ENCODE peak calls at places on chromosomes 6 and 20, in eight cellular contexts. B is GM06990, A is neural progenitor cell, W is Calu3, Y is heart right ventricle, Q is choroid plexus epithelial cell, G is brain microvascular endothelial cell, C is thyroid gland. U is an unnamed sample.

GRCh38 chr6:36329798-36330291 is 6.8 kb downstream of the BNIP5 start:
- DNase-seq in W (no peak), G (no peak), B (no peak), Q (no peak), A (peak), C (peak), Y (no peak), U (no peak)

GRCh38 chr6:35922139-35922554 is 1.2 kb upstream of the SRPK1 start:
- DNase-seq in G (no peak), W (no peak), C (no peak), B (no peak), Y (no peak), A (no peak), Q (no peak), U (no peak)

GRCh38 chr6:33414592-33415271 is 3.2 kb downstream of the CUTA start:
- DNase-seq in C (no peak), Y (no peak), G (no peak), W (peak), A (peak), B (no peak), Q (no peak), U (no peak)

GRCh38 chr20:46302119-46302518 is 6.2 kb downstream of the CDH22 start:
- DNase-seq in C (no peak), Q (no peak), Y (no peak), W (no peak), G (no peak), A (no peak), B (no peak), U (no peak)

GRCh38 chr6:103675807-103676406 is 1183.8 kb downstream of the HACE1 start:
- DNase-seq in W (peak), C (peak), B (no peak), G (peak), A (no peak), Y (no peak), Q (peak), U (no peak)

GRCh38 chr6:127173541-127173940 is 55.1 kb downstream of the RSPO3 start:
- DNase-seq in Q (peak), A (no peak), B (no peak), W (no peak), G (no peak), Y (no peak), C (no peak), U (no peak)

GRCh38 chr6:116328528-116328903 is 42.2 kb upstream of the DSE start:
- DNase-seq in Q (peak), A (no peak), G (no peak), B (no peak), W (no peak), Y (no peak), C (no peak), U (no peak)

GRCh38 chr6:4256969-4257368 is 121.6 kb upstream of the ECI2 start:
- DNase-seq in Y (no peak), G (peak), B (no peak), Q (no peak), C (no peak), W (no peak), A (no peak), U (no peak)

GRCh38 chr6:163354085-163354484 is 60.4 kb upstream of the QKI start:
- DNase-seq in W (no peak), G (peak), B (no peak), A (no peak), Y (no peak), Q (peak), C (no peak), U (no peak)

GRCh38 chr6:46419576-46420002 is 71.7 kb downstream of the RCAN2 start:
- DNase-seq in A (peak), G (peak), B (no peak), C (peak), W (peak), Y (no peak), Q (peak), U (peak)

GRCh38 chr20:49979030-49979832 is 3.5 kb upstream of the SNAI1 start:
- DNase-seq in C (peak), Q (no peak), Y (peak), G (no peak), W (peak), B (peak), A (peak), U (peak)

GRCh38 chr6:151690768-151691562 is 116.5 kb upstream of the ESR1 start:
- DNase-seq in Y (no peak), G (no peak), A (no peak), Q (peak), W (no peak), C (no peak), B (peak), U (no peak)

GRCh38 chr20:14824996-14825395 is 487.6 kb upstream of the FLRT3 start:
- DNase-seq in W (no peak), G (no peak), B (no peak), A (peak), Y (no peak), Q (no peak), C (no peak), U (no peak)

GRCh38 chr6:47109281-47109680 is 67.1 kb upstream of the ADGRF1 start:
- DNase-seq in A (no peak), G (peak), C (no peak), W (no peak), Y (no peak), B (no peak), Q (peak), U (no peak)

GRCh38 chr20:64131406-64131805 is 24.0 kb upstream of the NPBWR2 start:
- DNase-seq in B (no peak), W (peak), Y (no peak), Q (peak), C (no peak), G (no peak), A (no peak), U (no peak)

GRCh38 chr6:151387581-151387980 is 3.8 kb downstream of the ZBTB2 start:
- DNase-seq in C (no peak), G (peak), Q (peak), Y (no peak), W (no peak), A (no peak), B (no peak), U (no peak)

GRCh38 chr6:109793793-109794192 is 102.7 kb downstream of the FIG4 start:
- DNase-seq in C (no peak), B (no peak), G (peak), A (no peak), Q (peak), Y (no peak), W (peak), U (no peak)

GRCh38 chr6:96907498-96907897 is 9.8 kb upstream of the NDUFAF4 start:
- DNase-seq in A (no peak), Q (peak), C (no peak), B (no peak), W (no peak), G (peak), Y (no peak), U (no peak)

GRCh38 chr20:64196831-64197418 is 32.7 kb downstream of the MYT1 start:
- DNase-seq in Q (no peak), A (no peak), B (no peak), G (no peak), Y (no peak), C (no peak), W (no peak), U (no peak)

GRCh38 chr6:167704396-167704801 is 122.3 kb upstream of the AFDN start:
- DNase-seq in Q (no peak), Y (no peak), G (no peak), C (no peak), A (no peak), W (no peak), B (no peak), U (no peak)

GRCh38 chr20:22999756-23000155 is 35.4 kb upstream of the SSTR4 start:
- DNase-seq in Y (no peak), G (peak), B (no peak), Q (peak), A (no peak), W (no peak), C (no peak), U (no peak)

GRCh38 chr6:150297327-150298028 is 71.3 kb upstream of the IYD start:
- DNase-seq in A (no peak), C (peak), W (peak), Q (peak), G (peak), Y (no peak), B (no peak), U (no peak)

GRCh38 chr20:18267815-18268214 is 20.5 kb upstream of the ZNF133 start:
- DNase-seq in A (peak), G (no peak), Q (no peak), B (no peak), W (no peak), Y (no peak), C (no peak), U (no peak)

GRCh38 chr6:46102123-46102522 is 27.7 kb upstream of the ENPP4 start:
- DNase-seq in A (no peak), W (no peak), B (no peak), C (no peak), Y (no peak), Q (no peak), G (no peak), U (no peak)

GRCh38 chr6:22302828-22303227 is 6.0 kb upstream of the PRL start:
- DNase-seq in C (no peak), Q (no peak), B (no peak), Y (no peak), A (no peak), W (no peak), G (no peak), U (no peak)

GRCh38 chr20:15555913-15556312 is 1017.3 kb downstream of the KIF16B start:
- DNase-seq in A (no peak), C (no peak), W (no peak), Y (no peak), B (no peak), Q (no peak), G (no peak), U (no peak)

GRCh38 chr6:141580988-141581387 is 551.7 kb upstream of the GJE1 start:
- DNase-seq in Y (no peak), Q (peak), W (no peak), G (peak), C (no peak), A (no peak), B (no peak), U (no peak)

GRCh38 chr6:133315811-133316210 is 74.7 kb downstream of the EYA4 start:
- DNase-seq in B (no peak), C (no peak), W (no peak), Y (no peak), Q (no peak), A (no peak), G (no peak), U (no peak)

GRCh38 chr6:127933137-127933536 is 32.3 kb upstream of the THEMIS start:
- DNase-seq in C (no peak), W (no peak), G (no peak), A (no peak), B (no peak), Y (no peak), Q (no peak), U (no peak)

GRCh38 chr6:153553627-153554026 is 422.5 kb upstream of the RGS17 start:
- DNase-seq in W (peak), Q (peak), B (no peak), Y (no peak), C (peak), G (peak), A (peak), U (no peak)

GRCh38 chr6:166300357-166300987 is 7.7 kb downstream of the PRR18 start:
- DNase-seq in C (no peak), G (no peak), W (no peak), Q (no peak), A (no peak), Y (no peak), B (no peak), U (no peak)

GRCh38 chr6:126372626-126373025 is 32.7 kb downstream of the CENPW start:
- DNase-seq in A (no peak), B (no peak), W (no peak), G (no peak), Y (no peak), C (no peak), Q (no peak), U (no peak)

GRCh38 chr6:135434095-135434494 is 63.4 kb downstream of the AHI1 start:
- DNase-seq in Q (no peak), C (no peak), A (no peak), G (no peak), Y (no peak), W (no peak), B (peak), U (no peak)

GRCh38 chr20:2750343-2751251 is 49.8 kb downstream of the CPXM1 start:
- DNase-seq in Q (peak), G (peak), C (no peak), B (no peak), Y (no peak), A (peak), W (no peak), U (peak)

GRCh38 chr20:61732511-61733210 is 333.0 kb downstream of the TAF4 start:
- DNase-seq in Q (no peak), G (no peak), C (no peak), W (no peak), B (no peak), A (no peak), Y (no peak), U (no peak)

GRCh38 chr6:116580198-116580597 is 8.9 kb downstream of the RWDD1 start:
- DNase-seq in B (no peak), Q (peak), C (no peak), A (no peak), G (peak), Y (no peak), W (no peak), U (no peak)

GRCh38 chr6:11381801-11382513 is 149.5 kb upstream of the NEDD9 start:
- DNase-seq in Y (no peak), B (peak), A (no peak), G (no peak), Q (no peak), C (peak), W (no peak), U (peak)

GRCh38 chr6:4928426-4928825 is 75.4 kb downstream of the RPP40 start:
- DNase-seq in C (no peak), Q (peak), W (no peak), B (no peak), A (no peak), Y (no peak), G (peak), U (no peak)

GRCh38 chr6:113858605-113859348 is 1.6 kb downstream of the MARCKS start:
- DNase-seq in G (peak), A (peak), Y (peak), B (peak), C (peak), Q (peak), W (peak), U (peak)

GRCh38 chr6:111721677-111722219 is 116.1 kb upstream of the TRAF3IP2 start:
- DNase-seq in G (peak), W (peak), Q (peak), Y (peak), A (peak), B (no peak), C (peak), U (peak)

DNA sequence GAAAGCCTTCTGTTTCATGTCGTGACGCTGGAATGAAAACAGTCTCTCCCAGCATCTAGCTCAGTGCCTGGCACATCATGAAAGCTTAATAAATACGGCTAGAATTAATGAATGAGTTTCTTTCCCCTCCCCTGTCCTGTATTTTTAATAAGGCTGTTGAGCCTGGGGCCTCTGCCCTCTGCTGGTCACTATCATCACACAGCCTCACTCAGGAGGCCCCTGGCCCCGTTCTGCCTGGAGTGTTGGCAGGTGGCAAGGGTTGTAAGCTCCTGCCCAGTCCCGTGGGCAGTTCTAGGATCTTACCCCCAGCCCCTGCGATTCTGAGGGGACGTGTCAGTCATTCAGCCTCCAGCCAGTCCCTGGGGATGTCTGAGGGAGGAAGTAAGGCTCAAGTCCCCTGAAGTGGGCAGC is 41.4 kb downstream of the PHACTR3 start:
- DNase-seq in A (no peak), C (no peak), W (no peak), G (no peak), B (no peak), Q (no peak), Y (no peak), U (no peak)
- TF ChIP-seq CTCF in A (no peak), C (no peak), W (peak), G (no peak), B (no peak), Q (no peak), Y (peak), U (no peak)

DNA sequence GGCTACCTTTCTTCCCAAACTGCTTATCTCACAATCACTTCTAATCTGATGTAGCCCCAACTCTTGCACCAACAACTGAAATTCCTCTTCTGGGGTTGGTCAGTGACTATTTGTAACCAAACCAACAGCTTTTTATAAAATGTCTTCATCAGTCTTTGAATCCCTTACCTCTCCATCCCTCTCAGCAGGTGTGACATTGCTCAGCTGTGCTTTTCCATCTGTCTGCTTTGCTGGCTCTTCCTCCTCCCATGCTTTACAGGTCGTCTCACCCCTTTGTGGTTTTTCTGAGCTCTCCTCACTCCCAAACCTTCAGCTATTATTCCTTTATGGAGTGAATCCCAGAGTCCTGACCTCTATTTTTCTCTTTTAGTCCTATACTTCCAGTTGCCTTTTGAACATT is 5.9 kb downstream of the MAP7 start:
- DNase-seq in C (no peak), Y (no peak), A (no peak), Q (no peak), G (no peak), W (no peak), B (no peak), U (no peak)
- TF ChIP-seq CTCF in C (no peak), Y (no peak), A (no peak), Q (no peak), G (no peak), W (no peak), B (no peak), U (no peak)

DNA sequence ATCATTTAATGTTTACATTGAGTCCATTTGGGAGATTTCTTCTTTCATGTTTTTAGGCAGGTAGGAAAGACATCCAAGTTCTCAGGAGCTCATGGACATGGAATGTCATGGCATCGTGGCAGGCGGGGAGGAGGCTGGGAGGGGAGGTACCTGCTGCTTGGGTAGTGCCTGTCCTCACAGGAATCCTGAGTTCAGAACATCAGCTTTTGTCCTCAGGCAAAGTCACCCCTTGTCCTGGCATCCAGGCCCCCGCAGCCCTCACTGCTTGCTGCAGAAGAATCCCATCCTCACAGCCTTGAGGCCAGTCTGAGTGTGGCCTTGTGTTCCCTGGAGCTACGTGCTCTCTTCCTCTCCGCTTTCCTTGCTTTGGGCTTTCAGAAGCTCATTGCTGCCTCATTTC is 157.4 kb downstream of the CFAP61 start:
- DNase-seq in C (no peak), G (no peak), W (no peak), Q (no peak), B (no peak), A (no peak), Y (no peak), U (no peak)
- TF ChIP-seq CTCF in C (no peak), G (no peak), W (no peak), Q (no peak), B (no peak), A (no peak), Y (no peak), U (no peak)

DNA sequence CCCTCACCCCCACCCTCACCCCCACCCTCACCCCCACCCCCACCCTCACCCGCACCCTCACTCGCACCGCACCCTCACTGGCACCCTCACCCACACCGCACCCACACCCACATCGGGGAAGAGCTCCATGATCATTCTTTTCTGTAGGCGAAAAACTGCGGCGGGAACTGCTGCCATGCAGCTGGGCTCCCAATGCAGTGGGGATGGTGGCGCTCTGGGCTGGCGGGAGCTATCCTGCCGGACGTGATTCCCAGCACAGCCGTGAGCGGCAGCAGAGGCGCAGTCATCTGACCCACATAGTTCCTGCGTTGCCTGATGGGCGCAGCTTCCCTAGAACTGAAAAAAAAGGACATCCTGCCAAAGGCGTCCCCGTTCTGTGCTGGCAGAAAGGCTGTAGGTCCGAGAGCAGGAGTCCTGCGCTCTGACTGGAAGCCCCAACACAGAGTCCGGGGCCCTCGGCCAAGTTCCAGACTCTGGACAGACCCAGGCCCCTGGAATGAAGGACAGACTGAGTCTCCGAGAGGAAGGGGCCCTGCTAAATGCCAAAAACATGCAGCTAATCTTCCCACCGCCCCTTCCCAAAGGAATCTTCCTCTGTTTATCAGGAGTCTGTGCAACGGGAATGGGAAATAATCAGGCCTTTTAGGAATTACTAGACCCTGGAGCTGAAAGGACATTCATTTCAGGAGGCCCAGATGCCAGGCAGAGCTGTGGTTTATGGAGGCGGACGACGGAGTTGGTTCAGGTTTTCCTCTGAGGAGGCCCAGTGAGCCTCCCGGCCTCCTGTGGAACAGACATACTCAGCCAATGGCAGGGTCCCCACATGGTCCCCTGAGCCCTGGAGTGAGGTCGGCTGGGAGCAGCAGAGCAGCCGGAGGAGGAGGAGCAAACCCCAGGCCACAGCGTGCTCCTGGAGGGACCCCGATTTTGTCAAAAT is 14.1 kb upstream of the TCFL5 start:
- DNase-seq in A (peak), C (peak), W (peak), G (peak), Q (peak), B (no peak), Y (peak), U (no peak)
- TF ChIP-seq CTCF in A (peak), C (no peak), W (peak), G (peak), Q (peak), B (no peak), Y (peak), U (no peak)

GRCh38 chr20:45179166-45179565 is 4.5 kb downstream of the PI3 start:
- DNase-seq in C (no peak), A (no peak), G (no peak), W (no peak), Y (no peak), B (no peak), Q (no peak), U (no peak)

GRCh38 chr20:45176526-45176925 is 1.8 kb downstream of the PI3 start:
- DNase-seq in A (no peak), Q (no peak), C (no peak), W (peak), B (no peak), Y (no peak), G (no peak), U (no peak)

GRCh38 chr20:45183084-45183483 is 8.4 kb downstream of the PI3 start:
- DNase-seq in Q (no peak), C (no peak), Y (no peak), A (no peak), W (no peak), G (no peak), B (no peak), U (no peak)

DNA sequence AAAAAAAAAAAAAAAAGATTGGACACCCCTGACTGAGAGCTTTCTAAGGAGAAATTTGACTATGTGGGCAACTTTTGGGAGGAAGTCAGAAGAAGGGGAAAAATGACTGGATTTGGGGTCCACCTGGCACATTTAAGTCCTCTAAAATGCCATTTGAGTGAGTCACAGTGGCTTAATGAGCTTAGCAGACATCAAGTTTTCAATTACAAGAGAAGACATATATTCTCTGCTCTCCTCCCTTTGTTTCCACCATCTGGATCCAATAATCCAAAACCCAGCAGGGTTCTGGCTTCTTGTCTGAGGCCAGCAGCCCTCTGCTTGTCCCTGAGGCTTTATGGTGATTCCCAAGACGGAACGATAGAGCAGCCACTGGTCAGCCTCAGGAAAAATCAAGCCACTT is 6.9 kb downstream of the PI3 start:
- DNase-seq in G (no peak), W (no peak), A (peak), B (no peak), Y (no peak), C (no peak), Q (no peak), U (no peak)
- TF ChIP-seq CTCF in G (no peak), W (no peak), A (no peak), B (no peak), Y (no peak), C (no peak), Q (no peak), U (no peak)

U was measured in GM13976.